ENCODE peak calls at places on chromosomes 5 and 9, in seven cellular contexts. Z, I, B, X, T, H and Q are unnamed samples. For H3K36me3 and H3K9me3, the result is how much of the 10 kb centered on the place peaks cover.

GRCh38 chr9:90107021-90107771 is 502.4 kb downstream of the GADD45G start:
- DNase-seq in X (peak), B (no peak), H (no peak), Z (peak), I (peak), T (no peak), Q (no peak)

GRCh38 chr5:166172597-166172996 is 2118.8 kb upstream of the WWC1 start:
- DNase-seq in H (no peak), B (no peak), I (no peak), T (no peak), Z (no peak), X (no peak), Q (no peak)

GRCh38 chr5:177113566-177114424 is 19.8 kb upstream of the NSD1 start:
- DNase-seq in X (peak), B (peak), T (peak), H (peak), Z (peak), I (peak), Q (peak)

GRCh38 chr9:33233659-33234335 is 6.2 kb upstream of the SPINK4 start:
- DNase-seq in I (peak), B (no peak), Z (peak), H (peak), T (peak), X (peak), Q (peak)

GRCh38 chr5:96434201-96434645 is 1.2 kb upstream of the PCSK1 start:
- DNase-seq in Z (peak), X (peak), H (peak), T (peak), B (peak), I (peak), Q (peak)

GRCh38 chr9:87629094-87629493 is 96.8 kb upstream of the CTSL start:
- DNase-seq in Z (no peak), X (no peak), I (no peak), B (no peak), T (no peak), H (no peak), Q (no peak)

GRCh38 chr5:74542477-74542876 is 98.1 kb downstream of the ENC1 start:
- DNase-seq in Z (no peak), H (peak), T (no peak), I (no peak), B (no peak), X (no peak), Q (no peak)

GRCh38 chr9:125593581-125593980 is 113.4 kb downstream of the MAPKAP1 start:
- DNase-seq in I (peak), H (no peak), T (no peak), X (no peak), Z (no peak), B (no peak), Q (peak)

GRCh38 chr5:53481887-53482716 is 1.7 kb downstream of the FST start:
- DNase-seq in B (peak), X (peak), I (peak), H (peak), T (peak), Z (peak), Q (peak)

GRCh38 chr9:128638580-128638979 is 18.1 kb downstream of the DYNC2I2 start:
- DNase-seq in T (no peak), Z (no peak), B (no peak), I (no peak), X (no peak), H (no peak), Q (no peak)

GRCh38 chr5:6158974-6159863 is 219.1 kb downstream of the MED10 start:
- DNase-seq in I (no peak), T (no peak), H (peak), X (peak), B (no peak), Z (no peak), Q (no peak)

GRCh38 chr9:137971477-137972138 is 94.0 kb downstream of the CACNA1B start:
- DNase-seq in H (no peak), I (no peak), T (peak), B (no peak), X (peak), Z (no peak), Q (no peak)

GRCh38 chr9:27033815-27034403 is 28.4 kb upstream of the LRRC19 start:
- DNase-seq in X (peak), I (peak), T (no peak), B (no peak), H (peak), Z (no peak), Q (peak)

GRCh38 chr5:174903333-174903732 is 179.0 kb downstream of the MSX2 start:
- DNase-seq in I (no peak), T (no peak), H (no peak), X (no peak), Z (no peak), B (no peak), Q (peak)

GRCh38 chr5:67537439-67538342 is 341.1 kb upstream of the CD180 start:
- DNase-seq in I (no peak), B (no peak), H (peak), T (no peak), Z (no peak), X (no peak), Q (no peak)

GRCh38 chr5:181152406-181152805 is 5.0 kb downstream of the OR2V2 start:
- DNase-seq in B (no peak), X (no peak), H (no peak), Z (no peak), I (no peak), T (no peak), Q (no peak)

GRCh38 chr5:10634562-10634961 is 70.7 kb downstream of the ANKRD33B start:
- DNase-seq in T (no peak), I (no peak), B (no peak), H (no peak), Z (no peak), X (no peak), Q (no peak)

GRCh38 chr9:35267716-35268115 is 105.9 kb downstream of the UNC13B start:
- DNase-seq in Z (no peak), T (no peak), X (no peak), B (no peak), I (peak), H (peak), Q (no peak)

GRCh38 chr5:164127527-164127926 is 622.1 kb downstream of the MAT2B start:
- DNase-seq in X (no peak), B (no peak), H (no peak), T (no peak), Z (no peak), I (no peak), Q (no peak)

GRCh38 chr5:91109634-91110033 is 273.5 kb downstream of the ARRDC3 start:
- DNase-seq in I (no peak), T (no peak), B (no peak), H (peak), X (no peak), Z (no peak), Q (no peak)

GRCh38 chr9:70593241-70593640 is 178.8 kb upstream of the KLF9 start:
- DNase-seq in T (no peak), X (no peak), H (no peak), I (no peak), B (no peak), Z (no peak), Q (no peak)

GRCh38 chr5:76787237-76787636 is 31.6 kb upstream of the F2RL1 start:
- DNase-seq in Z (peak), X (peak), I (no peak), T (peak), H (peak), B (peak), Q (no peak)

GRCh38 chr5:175059687-175060194 is 335.4 kb downstream of the MSX2 start:
- DNase-seq in Z (no peak), X (peak), T (peak), I (no peak), H (no peak), B (peak), Q (peak)

GRCh38 chr5:115415143-115415491 is 118.7 kb upstream of the CCDC112 start:
- DNase-seq in X (peak), H (peak), T (no peak), B (no peak), Z (no peak), I (no peak), Q (no peak)

GRCh38 chr9:101508203-101508602 is 25.4 kb upstream of the RNF20 start:
- DNase-seq in H (peak), B (no peak), T (no peak), Z (no peak), I (no peak), X (no peak), Q (no peak)

GRCh38 chr9:134052491-134052890 is 15.3 kb downstream of the BRD3 start:
- DNase-seq in Z (no peak), B (peak), X (no peak), I (no peak), H (no peak), T (no peak), Q (no peak)

GRCh38 chr9:136247947-136248637 is 2.5 kb upstream of the QSOX2 start:
- DNase-seq in T (no peak), X (no peak), I (no peak), Z (no peak), H (no peak), B (no peak), Q (no peak)

GRCh38 chr5:180114304-180115003 is 42.9 kb upstream of the RNF130 start:
- DNase-seq in I (no peak), Z (no peak), H (no peak), X (no peak), T (peak), B (no peak), Q (no peak)

GRCh38 chr5:114360362-114360761 is 1.5 kb upstream of the KCNN2 start:
- DNase-seq in Z (no peak), H (no peak), X (no peak), B (no peak), T (no peak), I (no peak), Q (no peak)

GRCh38 chr5:96763012-96763411 is 44.7 kb downstream of the ERAP1 start:
- DNase-seq in X (peak), H (no peak), B (no peak), Z (no peak), T (no peak), I (no peak), Q (no peak)

GRCh38 chr5:132496631-132497487 is 6.3 kb upstream of the IRF1 start:
- DNase-seq in B (peak), T (peak), X (peak), I (peak), H (peak), Z (peak), Q (peak)

GRCh38 chr5:886716-887325 is 5.8 kb downstream of the BRD9 start:
- DNase-seq in T (no peak), Z (no peak), X (no peak), I (no peak), B (no peak), H (no peak), Q (no peak)
- H3K36me3 ChIP-seq in T (half or more), Z (under half), X (under half), I (under half), B (under half), H (half or more), Q (half or more)

DNA sequence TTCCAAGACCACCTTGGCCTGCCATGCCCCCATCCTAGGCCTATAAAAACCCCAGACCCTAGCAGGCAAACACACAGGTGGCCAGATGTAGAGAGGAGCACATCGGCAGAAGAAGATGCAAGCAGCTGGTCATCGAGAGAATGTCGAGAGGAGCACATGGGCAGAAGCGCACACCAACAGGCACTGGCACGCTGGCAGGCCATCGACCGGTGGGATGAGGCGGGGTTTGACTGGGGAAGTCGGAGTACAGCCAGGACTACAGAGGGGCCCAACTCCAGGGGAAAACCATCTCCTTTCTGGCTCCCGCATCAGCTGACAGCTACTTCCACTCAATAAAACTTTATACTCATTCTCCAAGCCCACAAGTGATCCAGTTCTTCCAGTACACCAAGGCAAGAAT is 283.1 kb upstream of the RGMB start:
- DNase-seq in T (no peak), H (no peak), I (no peak), Z (no peak), X (no peak), B (no peak), Q (no peak)
- H3K9me3 ChIP-seq in T (under half), H (under half), I (under half), Z (under half), X (under half), B (under half), Q (under half)

GRCh38 chr5:143311428-143311827 is 92.1 kb downstream of the NR3C1 start:
- DNase-seq in H (peak), I (no peak), X (no peak), T (no peak), Z (no peak), B (no peak), Q (no peak)

GRCh38 chr5:143312822-143313221 is 90.7 kb downstream of the NR3C1 start:
- DNase-seq in T (no peak), Z (no peak), B (no peak), I (no peak), X (no peak), H (no peak), Q (no peak)

GRCh38 chr5:143308726-143309125 is 94.8 kb downstream of the NR3C1 start:
- DNase-seq in X (no peak), T (no peak), H (no peak), I (no peak), Z (no peak), B (no peak), Q (no peak)

GRCh38 chr5:143311955-143312354 is 91.5 kb downstream of the NR3C1 start:
- DNase-seq in H (no peak), I (no peak), T (no peak), B (no peak), Z (no peak), X (no peak), Q (no peak)

DNA sequence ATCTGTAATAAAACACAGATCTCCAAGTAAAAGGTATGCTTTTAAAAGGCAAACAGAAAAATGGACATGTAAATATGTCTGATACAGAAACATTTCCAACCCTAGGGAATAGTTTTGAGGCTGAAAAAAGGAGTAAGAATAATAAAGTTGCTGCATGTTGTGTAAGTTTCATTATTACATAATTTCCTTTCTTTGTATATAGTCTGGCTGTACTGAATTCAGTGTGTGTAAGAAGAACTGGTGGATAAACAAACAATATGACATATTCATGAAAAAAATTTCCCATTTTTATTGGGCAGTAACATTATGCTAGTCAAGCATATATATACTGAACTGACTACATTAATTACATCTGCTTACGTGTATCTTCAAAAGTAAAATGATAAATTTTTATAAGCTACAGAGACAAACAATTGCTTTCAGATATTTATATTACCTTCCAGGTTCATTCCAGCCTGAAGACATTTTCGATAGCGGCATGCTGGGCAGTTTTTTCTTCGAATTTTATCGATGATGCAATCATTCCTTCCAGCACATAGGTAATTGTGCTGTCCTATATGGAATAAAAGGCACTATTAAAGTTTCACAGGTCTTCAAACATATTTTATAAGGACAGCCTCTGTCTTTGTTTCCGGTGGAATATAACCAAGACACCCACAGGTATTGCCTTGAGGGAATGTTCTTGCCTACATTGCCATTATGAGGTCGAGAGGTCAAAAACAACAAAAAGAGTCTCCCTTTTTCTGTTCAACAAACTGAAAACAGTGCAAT is 93.6 kb downstream of the NR3C1 start:
- DNase-seq in X (no peak), Z (no peak), T (no peak), H (peak), B (no peak), I (no peak), Q (no peak)
- H3K36me3 ChIP-seq in X (under half), Z (under half), T (under half), H (under half), B (under half), I (under half), Q (under half)

GRCh38 chr9:1440276-1440675 is 390.1 kb downstream of the DMRT2 start:
- DNase-seq in H (no peak), X (no peak), Z (no peak), B (no peak), T (no peak), I (no peak), Q (no peak)

GRCh38 chr9:1442105-1442504 is 391.9 kb downstream of the DMRT2 start:
- DNase-seq in X (no peak), Z (no peak), T (no peak), B (no peak), H (no peak), I (no peak), Q (no peak)

GRCh38 chr9:1443450-1443849 is 393.3 kb downstream of the DMRT2 start:
- DNase-seq in H (no peak), Z (no peak), X (no peak), I (no peak), B (no peak), T (no peak), Q (no peak)
- H3K9me3 ChIP-seq in H (under half), Z (under half), X (under half), I (under half), B (under half), T (under half), Q (under half)

DNA sequence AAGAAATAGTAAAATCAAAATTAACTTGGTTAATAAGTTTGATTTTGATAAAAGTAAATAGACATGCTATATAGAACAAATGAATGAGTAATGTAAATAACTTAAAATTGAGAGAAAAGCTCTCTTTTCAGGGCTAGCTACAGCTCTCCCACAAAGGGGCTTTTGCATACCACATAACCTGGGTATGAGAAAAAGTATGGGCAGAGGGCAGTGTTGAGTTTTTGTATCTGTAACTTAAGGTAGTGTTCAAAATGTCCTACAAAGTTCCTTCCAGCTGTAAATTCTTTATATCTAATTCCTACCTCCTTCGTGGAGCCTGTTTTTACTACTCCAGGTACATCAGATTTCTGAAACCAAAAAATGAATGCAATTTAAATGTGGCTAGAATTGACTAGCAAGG is 18.9 kb upstream of the TTC33 start:
- DNase-seq in Z (no peak), B (no peak), X (no peak), T (no peak), H (no peak), I (no peak), Q (no peak)
- H3K36me3 ChIP-seq in Z (under half), B (under half), X (under half), T (under half), H (under half), I (under half), Q (under half)

GRCh38 chr9:11742471-11742870 is 950.7 kb upstream of the TYRP1 start:
- DNase-seq in I (no peak), Z (no peak), T (no peak), H (no peak), X (no peak), B (no peak), Q (no peak)

DNA sequence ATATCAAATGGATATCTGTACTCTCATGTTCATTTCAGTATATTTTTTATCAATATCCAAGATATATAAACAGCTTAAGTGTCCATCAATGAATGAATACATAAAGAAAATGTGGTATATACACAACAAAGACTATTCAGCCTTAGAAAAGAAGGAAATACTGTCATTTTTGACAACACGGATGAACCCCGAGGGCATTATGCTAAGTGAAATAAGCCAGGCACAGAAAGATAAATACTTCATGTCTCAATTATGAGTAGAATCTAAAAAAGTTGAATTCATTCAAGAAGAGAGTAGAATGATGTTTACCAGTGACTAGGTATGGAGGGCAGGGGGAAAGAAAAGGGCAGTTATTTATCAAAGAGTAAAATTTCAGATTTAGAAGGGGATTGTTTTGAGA is 949.8 kb upstream of the TYRP1 start:
- DNase-seq in I (no peak), T (no peak), H (no peak), B (no peak), X (no peak), Z (no peak), Q (no peak)
- H3K9me3 ChIP-seq in I (under half), T (under half), H (under half), B (under half), X (under half), Z (under half), Q (under half)